ENCODE peak calls at places on chromosomes 7 and 10, in six cellular contexts. L is HepG2, D is GM12878, A is GM12891, B is H1, Z is K562. F is an unnamed sample.

GRCh38 chr7:157980774-157981173 is 606.8 kb downstream of the PTPRN2 start:
- DNase-seq in L (no peak), D (no peak), A (no peak), B (no peak), Z (no peak), F (no peak)

GRCh38 chr10:131387018-131387529 is 75.6 kb upstream of the TCERG1L start:
- DNase-seq in L (no peak), D (no peak), A (no peak), B (no peak), Z (no peak), F (no peak)

GRCh38 chr7:156984209-156984891 is 26.1 kb downstream of the MNX1 start:
- DNase-seq in L (no peak), D (no peak), A (no peak), B (no peak), Z (no peak), F (no peak)

GRCh38 chr10:49367600-49367999 is 28.3 kb downstream of the DRGX start:
- DNase-seq in L (peak), D (no peak), A (no peak), B (no peak), Z (peak), F (no peak)

GRCh38 chr10:96257944-96258343 is 13.4 kb downstream of the BLNK start:
- DNase-seq in L (no peak), D (no peak), A (no peak), B (no peak), Z (no peak), F (no peak)

GRCh38 chr7:79298145-79298760 is 155.2 kb downstream of the MAGI2 start:
- DNase-seq in L (peak), D (no peak), A (no peak), B (no peak), Z (peak), F (peak)

GRCh38 chr10:14567421-14567820 is 207.3 kb downstream of the FAM107B start:
- DNase-seq in L (peak), D (no peak), A (no peak), B (no peak), Z (no peak), F (no peak)

GRCh38 chr10:124670849-124671248 is 73.3 kb downstream of the FAM53B start:
- DNase-seq in L (no peak), D (no peak), A (no peak), B (no peak), Z (no peak), F (no peak)

GRCh38 chr7:657565-658119 is 68.9 kb upstream of the DNAAF5 start:
- DNase-seq in L (no peak), D (no peak), A (no peak), B (no peak), Z (no peak), F (no peak)

GRCh38 chr10:36676321-36677169 is 448.9 kb upstream of the ANKRD30A start:
- DNase-seq in L (no peak), D (no peak), A (no peak), B (no peak), Z (no peak), F (no peak)

GRCh38 chr7:64541438-64542359 is 21.2 kb downstream of the ZNF680 start:
- DNase-seq in L (no peak), D (no peak), A (no peak), B (no peak), Z (peak), F (no peak)

GRCh38 chr10:28939352-28940157 is 262.2 kb downstream of the BAMBI start:
- DNase-seq in L (peak), D (no peak), A (no peak), B (peak), Z (peak), F (no peak)

GRCh38 chr7:134458341-134458805 is 527 bp downstream of the AKR1B1 start:
- DNase-seq in L (peak), D (peak), A (peak), B (no peak), Z (no peak), F (peak)

DNA sequence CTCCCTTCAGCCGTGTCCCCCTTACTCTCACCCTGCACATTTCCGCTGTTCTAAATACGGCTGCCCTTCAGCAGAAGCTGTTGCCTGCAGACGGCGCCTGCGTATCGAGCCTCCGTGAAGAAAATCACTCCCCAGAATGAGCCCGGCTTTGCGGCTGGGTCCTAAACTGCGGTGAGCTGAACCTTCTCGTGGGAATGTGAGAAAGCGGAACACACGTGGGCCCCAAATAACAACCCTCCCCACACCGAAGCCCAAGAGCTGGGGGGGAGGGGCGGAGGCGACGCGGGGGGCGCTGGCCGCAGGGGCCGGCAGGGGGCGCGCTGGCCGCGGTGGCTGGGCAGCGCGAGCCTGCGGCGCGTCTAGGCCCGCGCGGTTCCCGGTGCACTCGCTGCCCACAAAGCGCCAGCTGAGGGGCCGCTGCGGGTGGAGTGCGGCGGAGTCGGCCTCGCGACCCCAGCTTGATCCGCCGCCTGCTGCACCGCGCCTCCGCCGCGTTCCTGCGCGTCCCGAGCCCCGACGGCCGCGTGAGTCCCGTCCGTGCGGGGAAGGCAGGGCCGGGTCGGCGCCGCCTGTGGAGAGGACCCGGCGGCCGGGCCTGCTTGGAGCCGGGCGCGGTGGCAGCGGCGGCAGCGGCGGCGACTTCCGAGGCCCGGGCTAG is at the start of gene ZNF398:
- DNase-seq in L (peak), D (peak), A (peak), B (no peak), Z (peak), F (peak)
- TF ChIP-seq POLR2A in L (peak), D (peak), A (peak), B (peak), Z (peak), F (peak)

GRCh38 chr10:30436200-30436599 is 2.2 kb downstream of the MAP3K8 start:
- DNase-seq in L (no peak), D (no peak), A (no peak), B (peak), Z (peak), F (no peak)
- TF ChIP-seq POLR2AphosphoS5 in L (no peak), D (peak), A (peak), B (no peak), Z (no peak), F (no peak)

GRCh38 chr10:133279266-133279960 is 2.7 kb upstream of the ADAM8 start:
- DNase-seq in L (no peak), D (no peak), A (no peak), B (no peak), Z (no peak), F (no peak)
- TF ChIP-seq TAF1 in L (no peak), D (no peak), A (no peak), B (no peak), Z (no peak), F (no peak)

GRCh38 chr7:2844153-2845077 is at the start of gene GNA12:
- DNase-seq in L (peak), D (peak), A (peak), B (peak), Z (peak), F (peak)
- TF ChIP-seq POLR2A in L (peak), D (peak), A (no peak), B (peak), Z (no peak), F (peak)

DNA sequence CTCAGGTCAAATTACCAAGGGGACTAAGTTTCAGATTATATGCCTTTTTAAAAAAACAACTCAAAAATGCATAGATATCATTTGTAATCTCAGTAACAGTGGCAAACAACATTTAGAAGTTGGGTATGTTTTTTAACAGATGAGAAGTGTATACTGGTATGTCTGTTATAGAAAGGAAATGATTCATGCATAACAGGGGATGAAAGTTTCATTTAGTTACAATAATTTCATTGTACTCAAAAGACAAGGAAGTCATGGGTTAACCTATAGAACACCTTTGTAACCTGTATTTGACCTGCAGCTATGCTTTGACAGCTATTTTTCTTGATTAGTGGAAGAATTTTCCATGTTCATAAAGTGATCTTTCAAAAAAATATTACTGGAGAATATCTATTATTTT is 35.4 kb upstream of the FAM133B start:
- DNase-seq in L (no peak), D (no peak), A (no peak), B (no peak), Z (no peak), F (no peak)
- TF ChIP-seq POLR2AphosphoS5 in L (no peak), D (no peak), A (no peak), B (no peak), Z (no peak), F (no peak)

F was measured in GM12892.